ENCODE peak calls at places on chromosomes 5 and 9, in seven cellular contexts. B, Y, M, T, O, Q and F are unnamed samples.

GRCh38 chr5:135825373-135826220 is 8.9 kb upstream of the SLC25A48 start:
- DNase-seq in Q (no peak), T (no peak), O (no peak), B (no peak), M (no peak), Y (no peak), F (no peak)

GRCh38 chr9:21434202-21435014 is 5.8 kb upstream of the IFNA1 start:
- DNase-seq in B (peak; percentile 83), T (no peak), Y (peak; percentile 59), O (no peak), Q (no peak), M (no peak), F (no peak)

GRCh38 chr5:150590979-150591411 is 49.5 kb upstream of the SYNPO start:
- DNase-seq in T (no peak), Y (peak; percentile 79), M (no peak), Q (peak; percentile 41), O (peak; percentile 64), B (no peak), F (no peak)

GRCh38 chr5:115815006-115815692 is 1.3 kb downstream of the CDO1 start:
- DNase-seq in M (no peak), T (no peak), Q (no peak), B (peak; percentile 57), O (no peak), Y (no peak), F (no peak)

GRCh38 chr5:74360535-74361210 is 279.9 kb downstream of the ENC1 start:
- DNase-seq in T (no peak), B (peak; percentile 65), Y (no peak), M (no peak), Q (no peak), O (no peak), F (no peak)

GRCh38 chr9:36492849-36493248 is 79.8 kb upstream of the MELK start:
- DNase-seq in Y (no peak), B (peak; percentile 20), M (no peak), O (no peak), Q (no peak), T (no peak), F (no peak)

GRCh38 chr5:98614341-98614740 is 159.1 kb upstream of the RGMB start:
- DNase-seq in Y (no peak), T (no peak), O (no peak), M (no peak), Q (no peak), B (no peak), F (no peak)

GRCh38 chr9:127049581-127049980 is 72.9 kb downstream of the ANGPTL2 start:
- DNase-seq in T (no peak), O (no peak), Q (no peak), B (no peak), M (no peak), Y (no peak), F (no peak)

GRCh38 chr9:27511771-27512170 is 12.3 kb upstream of the IFNK start:
- DNase-seq in T (no peak), Q (no peak), M (no peak), O (no peak), B (no peak), Y (no peak), F (no peak)

GRCh38 chr9:113137196-113138168 is 13.3 kb upstream of the SLC31A2 start:
- DNase-seq in M (no peak), Q (no peak), B (no peak), O (peak; percentile 22), T (no peak), Y (no peak), F (no peak)

GRCh38 chr5:57303985-57304384 is 130.1 kb downstream of the GPBP1 start:
- DNase-seq in B (no peak), O (no peak), T (no peak), Y (no peak), Q (no peak), M (no peak), F (no peak)

GRCh38 chr5:178429541-178430186 is 160.5 kb downstream of the COL23A1 start:
- DNase-seq in Q (no peak), M (no peak), B (no peak), O (no peak), Y (no peak), T (no peak), F (no peak)

GRCh38 chr9:34989946-34990635 is 546 bp downstream of the DNAJB5 start:
- DNase-seq in M (peak; percentile 91), Q (peak; percentile 80), B (no peak), T (peak; percentile 60), O (peak; percentile 57), Y (peak; percentile 74), F (no peak)

GRCh38 chr5:32489791-32490581 is 45.4 kb upstream of the ZFR start:
- DNase-seq in B (peak; percentile 93), Y (peak; percentile 93), T (peak; percentile 75), Q (peak; percentile 80), O (peak; percentile 77), M (peak; percentile 78), F (peak; percentile 48)

GRCh38 chr5:31149072-31149471 is 44.4 kb upstream of the CDH6 start:
- DNase-seq in T (no peak), Y (no peak), O (no peak), Q (no peak), M (no peak), B (peak; percentile 46), F (no peak)

GRCh38 chr5:131671994-131672655 is 37.1 kb upstream of the RAPGEF6 start:
- DNase-seq in T (no peak), Q (no peak), M (no peak), Y (no peak), O (no peak), B (peak; percentile 100), F (no peak)

GRCh38 chr9:133683494-133684460 is 47.6 kb downstream of the DBH start:
- DNase-seq in Y (peak; percentile 77), T (no peak), B (no peak), Q (peak; percentile 39), M (peak; percentile 82), O (peak; percentile 73), F (no peak)

GRCh38 chr5:15695171-15695676 is 195.2 kb downstream of the FBXL7 start:
- DNase-seq in O (no peak), M (no peak), Y (no peak), Q (no peak), T (no peak), B (peak; percentile 50), F (no peak)

GRCh38 chr5:113678924-113679575 is 165.6 kb downstream of the YTHDC2 start:
- DNase-seq in O (no peak), B (peak; percentile 39), Q (no peak), Y (peak; percentile 45), M (no peak), T (no peak), F (no peak)

GRCh38 chr9:114004221-114004716 is 73.8 kb downstream of the AMBP start:
- DNase-seq in T (no peak), Q (peak; percentile 41), B (no peak), O (peak; percentile 59), M (peak; percentile 59), Y (no peak), F (no peak)

DNA sequence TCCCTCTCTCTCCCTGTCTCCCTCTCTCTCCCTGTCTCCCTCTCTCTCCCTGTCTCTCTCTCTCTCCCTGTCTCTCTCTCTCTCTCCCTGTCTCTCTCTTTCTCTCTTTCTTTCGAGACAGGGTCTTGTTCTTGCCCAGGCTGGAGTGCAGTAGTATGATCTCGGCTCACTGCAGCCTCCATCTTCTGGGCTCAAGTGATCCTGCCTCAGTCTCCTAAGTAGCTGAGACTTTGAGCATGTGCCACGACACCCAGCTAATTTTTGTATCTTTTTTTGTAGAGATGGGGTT is 14.3 kb downstream of the TRIO start:
- DNase-seq in Y (no peak), B (no peak), M (no peak), T (no peak), O (no peak), Q (no peak), F (no peak)
- TF ChIP-seq CTCF in Y (no peak), B (no peak), M (no peak), T (no peak), O (no peak), Q (no peak), F (no peak)

GRCh38 chr5:55177078-55177477 is 4.1 kb upstream of the CDC20B start:
- DNase-seq in Q (no peak), M (no peak), B (no peak), T (no peak), Y (no peak), O (no peak), F (no peak)

GRCh38 chr5:55173696-55174101 is 722 bp upstream of the CDC20B start:
- DNase-seq in M (no peak), Q (no peak), O (no peak), T (no peak), B (no peak), Y (no peak), F (no peak)

GRCh38 chr5:55172937-55173695 is at the start of gene CDC20B:
- DNase-seq in Y (peak; percentile 87), O (peak; percentile 76), M (peak; percentile 88), B (peak; percentile 50), T (peak; percentile 37), Q (peak; percentile 78), F (peak; percentile 84)

GRCh38 chr5:55175781-55176175 is 2.8 kb upstream of the CDC20B start:
- DNase-seq in M (no peak), T (no peak), O (no peak), B (no peak), Y (no peak), Q (no peak), F (no peak)

DNA sequence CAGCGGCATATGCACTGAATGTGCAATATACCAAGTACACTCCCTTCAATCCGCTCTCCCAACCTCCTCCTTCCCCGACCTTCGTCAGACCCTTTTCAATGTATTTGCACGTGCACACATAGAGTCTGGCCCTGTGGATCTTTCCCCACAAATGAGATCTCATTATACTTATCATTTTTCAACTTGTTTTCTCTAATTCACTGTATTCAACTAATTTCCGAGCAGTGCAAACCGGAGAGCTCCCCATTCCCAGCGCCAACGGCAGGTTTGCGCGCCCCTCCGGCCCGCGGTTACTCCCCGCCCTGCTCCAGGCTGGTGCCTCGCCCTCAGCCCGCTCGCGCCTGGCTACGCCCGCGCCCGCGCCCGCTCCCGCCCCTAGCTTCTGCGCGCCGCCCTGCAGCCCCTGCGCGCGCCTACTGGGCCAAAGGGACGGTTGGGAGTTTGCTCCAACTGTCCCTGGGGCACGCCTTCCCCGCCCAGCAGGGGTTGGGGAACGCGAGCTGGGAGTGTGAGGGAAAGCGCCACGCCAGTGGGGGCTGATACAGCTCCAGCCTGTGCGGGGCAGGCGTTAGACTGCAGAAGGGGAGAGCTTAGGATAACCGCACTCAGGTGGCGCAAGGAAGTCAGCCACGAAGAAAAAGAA is 3.3 kb upstream of the CDC20B start:
- DNase-seq in B (no peak), M (peak; percentile 59), T (no peak), Y (peak; percentile 69), O (peak; percentile 30), Q (peak; percentile 27), F (peak; percentile 27)
- TF ChIP-seq CTCF in B (no peak), M (peak; percentile 0), T (no peak), Y (no peak), O (peak; percentile 13), Q (peak; percentile 40), F (no peak)

GRCh38 chr9:124284237-124284831 is 26.6 kb downstream of the NEK6 start:
- DNase-seq in B (peak; percentile 49), M (no peak), Y (no peak), T (no peak), Q (no peak), O (peak; percentile 50), F (no peak)
- TF ChIP-seq CTCF in B (no peak), M (no peak), Y (no peak), T (no peak), Q (no peak), O (no peak), F (no peak)

DNA sequence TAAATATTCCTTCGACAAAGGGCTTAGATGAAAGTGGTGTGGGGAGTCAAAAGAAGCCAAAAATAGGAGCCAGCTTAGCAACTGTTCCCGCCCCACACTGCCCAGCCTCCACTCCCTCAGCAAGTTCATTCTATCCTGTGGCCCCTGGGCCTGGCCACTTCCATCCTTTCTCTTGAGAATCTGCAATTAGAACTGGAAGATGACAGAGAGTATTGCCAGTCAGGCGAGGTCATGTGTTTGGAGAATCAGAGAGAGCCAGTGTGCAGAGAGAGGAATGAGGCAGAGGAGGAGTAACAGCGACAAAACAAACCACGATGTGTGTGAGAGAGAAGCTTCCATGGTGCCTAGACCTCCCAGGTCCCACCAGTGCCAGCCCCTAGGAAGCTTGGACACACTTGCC is 118.2 kb downstream of the ZNF608 start:
- DNase-seq in Y (no peak), T (no peak), M (no peak), O (no peak), B (no peak), Q (no peak), F (no peak)
- TF ChIP-seq CTCF in Y (no peak), T (no peak), M (no peak), O (no peak), B (no peak), Q (no peak), F (no peak)